ENCODE peak calls at places on chromosomes 1 and 21, in eight cellular contexts. L is left ventricle myocardium superior; R is mesendoderm; J is stimulated activated CD4-positive, alpha-beta T cell treated with anti-CD3 and anti-CD28 coated beads, Interleukin-12 subunit alpha, Interleukin-12 subunit beta, amount 100 ng/mL, for 4 hours; Z is head of caudate nucleus; C is MM.1S; U is glutamatergic neuron; S is T-helper 9 cell. B is an unnamed sample.

GRCh38 chr21:42073140-42074099 is 2.3 kb downstream of the UMODL1 start:
- DNase-seq in L (no peak), R (no peak), J (no peak), Z (no peak), C (no peak), U (no peak), S (no peak), B (no peak)

GRCh38 chr1:23592209-23592905 is 33.1 kb upstream of the ID3 start:
- DNase-seq in L (no peak), R (no peak), J (no peak), Z (no peak), C (no peak), U (no peak), S (no peak), B (no peak)

GRCh38 chr21:36260030-36260787 is 59.8 kb upstream of the MORC3 start:
- DNase-seq in L (no peak), R (peak; percentile 53), J (no peak), Z (no peak), C (peak; percentile 87), U (no peak), S (peak; percentile 22), B (no peak)

GRCh38 chr1:116754203-116754977 is at the start of gene CD2:
- DNase-seq in L (no peak), R (no peak), J (no peak), Z (no peak), C (no peak), U (no peak), S (no peak), B (peak; percentile 50)

GRCh38 chr1:32116531-32116930 is 8.7 kb downstream of the KPNA6 start:
- DNase-seq in L (no peak), R (no peak), J (no peak), Z (no peak), C (no peak), U (no peak), S (no peak), B (no peak)

GRCh38 chr1:9338354-9339250 is 45.9 kb downstream of the SPSB1 start:
- DNase-seq in L (no peak), R (peak; percentile 55), J (no peak), Z (no peak), C (no peak), U (peak; percentile 33), S (no peak), B (no peak)

GRCh38 chr1:211939876-211940468 is 95.4 kb downstream of the INTS7 start:
- DNase-seq in L (no peak), R (no peak), J (peak; percentile 20), Z (no peak), C (peak; percentile 98), U (no peak), S (no peak), B (no peak)

GRCh38 chr1:35675773-35676172 is 34.4 kb upstream of the PSMB2 start:
- DNase-seq in L (no peak), R (no peak), J (no peak), Z (no peak), C (no peak), U (no peak), S (no peak), B (no peak)

GRCh38 chr1:112058815-112059450 is 69.5 kb upstream of the KCND3 start:
- DNase-seq in L (no peak), R (peak; percentile 51), J (no peak), Z (no peak), C (no peak), U (no peak), S (no peak), B (no peak)